ENCODE peak calls at places on chromosomes 4 and X, in ten cellular contexts. M is transverse colon, L is GM13976, U is foreskin fibroblast, T is type B pancreatic cell, W is upper lobe of left lung, P is ovary, Y is heart right ventricle, D is fibroblast of pulmonary artery, E is GM23338. X is an unnamed sample.

GRCh38 chrX:153410328-153410727 is 944 bp upstream of the ZFP92 start:
- DNase-seq in M (no peak), L (no peak), U (no peak), T (no peak), W (no peak), P (no peak), Y (no peak), D (no peak), E (no peak), X (no peak)

GRCh38 chrX:139639253-139639652 is 68.7 kb downstream of the MCF2 start:
- DNase-seq in M (no peak), L (no peak), U (no peak), T (no peak), W (no peak), P (peak; percentile 22), Y (no peak), D (no peak), E (no peak), X (no peak)

GRCh38 chr4:2417765-2418651 is at the start of gene ZFYVE28:
- DNase-seq in M (no peak), L (peak; percentile 58), U (peak; percentile 36), T (peak; percentile 65), W (no peak), P (peak; percentile 54), Y (no peak), D (peak; percentile 36), E (peak; percentile 69), X (no peak)

GRCh38 chr4:140069068-140069467 is 84.9 kb downstream of the MAML3 start:
- DNase-seq in M (no peak), L (no peak), U (peak; percentile 64), T (no peak), W (peak; percentile 83), P (no peak), Y (peak; percentile 15), D (peak; percentile 79), E (no peak), X (no peak)

GRCh38 chr4:134215636-134216340 is 14.2 kb upstream of the PABPC4L start:
- DNase-seq in M (no peak), L (no peak), U (no peak), T (no peak), W (no peak), P (no peak), Y (no peak), D (peak; percentile 16), E (no peak), X (no peak)

GRCh38 chr4:121041307-121042090 is 30.8 kb downstream of the NDNF start:
- DNase-seq in M (no peak), L (no peak), U (no peak), T (no peak), W (no peak), P (no peak), Y (no peak), D (no peak), E (peak; percentile 15), X (no peak)

GRCh38 chr4:24794916-24795665 is at the start of gene SOD3:
- DNase-seq in M (peak; percentile 82), L (no peak), U (peak; percentile 84), T (no peak), W (peak; percentile 92), P (peak; percentile 69), Y (peak; percentile 80), D (peak; percentile 90), E (peak; percentile 91), X (peak; percentile 81)

GRCh38 chr4:52780206-52780605 is 29.0 kb upstream of the ERVMER34-1 start:
- DNase-seq in M (no peak), L (no peak), U (peak; percentile 61), T (no peak), W (no peak), P (no peak), Y (no peak), D (peak; percentile 36), E (no peak), X (no peak)

GRCh38 chr4:1336079-1336478 is 10.9 kb upstream of the UVSSA start:
- DNase-seq in M (no peak), L (no peak), U (no peak), T (no peak), W (peak; percentile 37), P (no peak), Y (no peak), D (peak; percentile 63), E (no peak), X (no peak)

GRCh38 chrX:42079968-42080367 is 156.6 kb upstream of the CASK start:
- DNase-seq in M (no peak), L (no peak), U (no peak), T (no peak), W (no peak), P (no peak), Y (no peak), D (no peak), E (no peak), X (no peak)

GRCh38 chr4:99811850-99812249 is 4.8 kb upstream of the DAPP1 start:
- DNase-seq in M (peak; percentile 45), L (peak; percentile 24), U (no peak), T (no peak), W (no peak), P (no peak), Y (no peak), D (peak; percentile 51), E (peak; percentile 80), X (peak; percentile 19)

GRCh38 chrX:104647084-104647483 is 81.1 kb downstream of the IL1RAPL2 start:
- DNase-seq in M (no peak), L (no peak), U (no peak), T (no peak), W (no peak), P (no peak), Y (no peak), D (no peak), E (no peak), X (no peak)

GRCh38 chrX:104641176-104641575 is 75.2 kb downstream of the IL1RAPL2 start:
- DNase-seq in M (no peak), L (no peak), U (no peak), T (no peak), W (no peak), P (no peak), Y (no peak), D (no peak), E (peak; percentile 59), X (no peak)
- TF ChIP-seq CTCF in M (no peak), L (no peak), U (no peak), T (peak; percentile 13), W (no peak), P (no peak), Y (no peak), D (no peak), E (peak; percentile 61), X (no peak)

GRCh38 chrX:8748855-8749254 is 16.9 kb upstream of the ANOS1 start:
- DNase-seq in M (no peak), L (peak; percentile 31), U (no peak), T (no peak), W (no peak), P (no peak), Y (no peak), D (peak; percentile 52), E (peak; percentile 59), X (peak; percentile 22)
- TF ChIP-seq CTCF in M (peak; percentile 20), L (no peak), U (peak; percentile 48), T (peak; percentile 80), W (peak; percentile 29), P (no peak), Y (peak; percentile 55), D (peak; percentile 60), E (peak; percentile 70), X (peak; percentile 69)

DNA sequence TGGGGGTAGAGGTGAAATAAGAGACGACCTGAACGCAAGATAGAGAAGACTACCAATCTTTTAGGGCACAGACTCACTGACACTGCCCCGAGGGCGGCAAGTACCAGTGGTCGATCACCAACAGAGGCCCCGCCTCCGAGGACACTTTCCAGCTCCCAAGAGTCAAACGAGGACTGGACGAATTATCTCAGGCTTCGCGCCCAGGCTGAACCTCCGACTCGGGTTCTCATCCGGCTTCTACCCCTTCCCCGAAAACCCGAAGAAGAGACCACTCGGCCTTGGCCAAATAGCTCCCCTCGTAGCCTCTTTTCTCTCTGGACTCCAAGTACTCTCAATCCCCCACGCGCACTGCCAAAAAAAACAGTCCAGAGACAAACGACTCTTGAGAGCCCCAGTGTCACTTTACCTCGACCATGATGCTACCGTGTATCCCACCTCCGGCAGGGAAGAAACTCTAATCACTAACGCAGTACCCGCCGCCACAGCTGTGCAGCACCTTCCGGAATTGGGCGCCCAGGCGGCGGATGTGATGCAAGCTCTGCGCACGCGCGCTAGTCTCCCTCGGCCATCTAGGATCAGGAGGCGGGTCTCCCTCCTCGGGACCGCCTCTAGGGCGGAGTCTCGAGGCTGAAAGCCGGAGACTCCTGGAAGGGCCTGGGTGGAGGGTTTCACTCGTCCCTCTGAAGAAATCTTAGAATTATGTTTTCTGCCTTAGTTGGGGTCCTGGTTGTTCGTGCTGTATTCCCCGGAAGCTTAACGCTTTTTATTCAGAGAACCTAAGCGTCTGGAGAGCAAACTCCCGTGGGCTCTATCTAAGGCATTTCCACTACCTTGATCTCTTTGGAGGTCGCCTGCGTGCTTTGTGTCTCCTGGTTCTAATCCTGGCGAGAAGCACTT is at the start of gene PLRG1:
- DNase-seq in M (peak; percentile 97), L (peak; percentile 88), U (peak; percentile 94), T (peak; percentile 97), W (peak; percentile 96), P (peak; percentile 97), Y (peak; percentile 98), D (peak; percentile 95), E (peak; percentile 99), X (peak; percentile 94)
- TF ChIP-seq CTCF in M (peak; percentile 58), L (no peak), U (no peak), T (peak; percentile 66), W (peak; percentile 27), P (peak; percentile 31), Y (peak; percentile 50), D (no peak), E (no peak), X (peak; percentile 29)

DNA sequence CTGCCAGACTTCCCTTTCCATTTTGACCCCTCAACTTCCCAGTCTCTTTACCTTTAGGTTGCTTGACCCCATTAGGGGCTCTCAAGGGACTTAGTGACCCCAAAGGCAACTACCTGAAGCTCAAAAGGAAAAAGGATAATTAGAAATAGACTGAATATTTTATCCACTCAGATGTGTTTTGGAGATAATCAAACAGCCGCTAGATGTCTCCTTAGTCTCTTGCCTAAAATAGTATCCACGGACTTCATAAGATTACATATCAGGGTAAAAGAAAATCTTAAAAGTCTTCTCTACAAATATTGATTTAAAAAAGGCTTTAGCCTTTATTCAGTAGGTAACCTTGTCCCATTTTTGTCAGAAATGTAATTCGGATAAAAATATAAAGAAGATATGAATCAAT is 21.0 kb upstream of the RHOXF2 start:
- DNase-seq in M (no peak), L (no peak), U (no peak), T (no peak), W (no peak), P (no peak), Y (no peak), D (no peak), E (no peak), X (no peak)
- TF ChIP-seq CTCF in M (no peak), L (no peak), U (no peak), T (no peak), W (no peak), P (no peak), Y (no peak), D (no peak), E (no peak), X (no peak)

DNA sequence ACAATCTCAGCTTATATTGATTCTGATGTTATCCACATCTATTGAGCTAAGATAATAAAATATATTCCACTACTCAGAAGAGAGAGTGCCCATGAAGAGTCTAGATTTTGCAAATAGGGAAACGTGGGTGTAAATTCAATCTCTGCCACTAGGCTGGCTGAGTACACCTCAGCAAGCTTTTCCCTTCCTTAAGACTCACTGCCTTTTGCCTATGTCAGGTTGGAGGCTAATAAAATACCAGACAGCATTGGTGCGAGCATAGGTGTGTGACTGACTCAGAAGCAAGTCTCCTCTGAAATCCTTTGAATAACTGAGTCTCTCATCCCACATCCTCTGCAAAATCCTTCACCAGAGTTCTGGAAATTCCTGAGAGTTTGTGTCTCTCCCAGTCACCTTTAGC is 405.4 kb upstream of the CPEB2 start:
- DNase-seq in M (no peak), L (no peak), U (no peak), T (no peak), W (no peak), P (no peak), Y (no peak), D (no peak), E (peak; percentile 47), X (no peak)
- TF ChIP-seq CTCF in M (no peak), L (no peak), U (no peak), T (peak; percentile 42), W (no peak), P (no peak), Y (no peak), D (no peak), E (peak; percentile 44), X (peak; percentile 46)